ENCODE peak calls at places on chromosomes 5 and 9, in nine cellular contexts. B, I, G, T, M, F, Z, J and U are unnamed samples.

GRCh38 chr9:121929893-121930875 is 162.9 kb downstream of the TTLL11 start:
- DNase-seq in B (peak), I (no peak), G (no peak), T (no peak), M (no peak), F (peak), Z (no peak), J (no peak), U (no peak)

GRCh38 chr5:166086568-166086967 is 2204.9 kb upstream of the WWC1 start:
- DNase-seq in B (no peak), I (no peak), G (no peak), T (no peak), M (no peak), F (no peak), Z (no peak), J (no peak), U (no peak)

GRCh38 chr9:96686638-96687335 is 31.7 kb upstream of the PRXL2C start:
- DNase-seq in B (peak), I (peak), G (no peak), T (peak), M (peak), F (peak), Z (peak), J (peak), U (peak)

GRCh38 chr5:95966005-95966404 is 4.4 kb upstream of the ELL2 start:
- DNase-seq in B (no peak), I (no peak), G (no peak), T (no peak), M (no peak), F (no peak), Z (no peak), J (no peak), U (no peak)

GRCh38 chr5:143376195-143376772 is 27.2 kb downstream of the NR3C1 start:
- DNase-seq in B (no peak), I (no peak), G (no peak), T (no peak), M (no peak), F (no peak), Z (no peak), J (no peak), U (no peak)

GRCh38 chr5:41250351-41250987 is 37.1 kb upstream of the C6 start:
- DNase-seq in B (no peak), I (no peak), G (no peak), T (no peak), M (no peak), F (no peak), Z (no peak), J (no peak), U (no peak)

GRCh38 chr5:53419247-53419646 is 61.2 kb upstream of the FST start:
- DNase-seq in B (no peak), I (no peak), G (no peak), T (peak), M (no peak), F (no peak), Z (no peak), J (no peak), U (no peak)

GRCh38 chr9:36840895-36841536 is 193.1 kb downstream of the PAX5 start:
- DNase-seq in B (no peak), I (no peak), G (no peak), T (no peak), M (no peak), F (no peak), Z (no peak), J (no peak), U (no peak)

GRCh38 chr5:78361226-78361993 is 993 bp downstream of the SCAMP1 start:
- DNase-seq in B (peak), I (no peak), G (peak), T (peak), M (peak), F (peak), Z (no peak), J (no peak), U (no peak)

GRCh38 chr9:130526193-130526853 is 53.1 kb upstream of the FUBP3 start:
- DNase-seq in B (no peak), I (no peak), G (no peak), T (no peak), M (no peak), F (no peak), Z (no peak), J (no peak), U (no peak)